ENCODE peak calls at places on chromosomes 4 and X, in seven cellular contexts. M is heart left ventricle, G is breast epithelium, Q is astrocyte of the spinal cord, L is psoas muscle, W is mammary epithelial cell, O is IMR-90. B is an unnamed sample.

GRCh38 chr4:926538-926937 is 5.6 kb downstream of the GAK start:
- DNase-seq in M (no peak), G (no peak), Q (no peak), L (peak; percentile 53), W (no peak), O (no peak), B (no peak)

GRCh38 chr4:176270669-176271068 is 1.6 kb upstream of the ASB5 start:
- DNase-seq in M (no peak), G (no peak), Q (peak; percentile 98), L (peak; percentile 88), W (peak; percentile 98), O (peak; percentile 100), B (peak; percentile 97)

GRCh38 chrX:74506310-74507115 is 85.2 kb downstream of the SLC16A2 start:
- DNase-seq in M (no peak), G (no peak), Q (no peak), L (no peak), W (peak; percentile 2), O (no peak), B (no peak)

GRCh38 chr4:109729155-109729562 is 711 bp downstream of the PLA2G12A start:
- DNase-seq in M (no peak), G (no peak), Q (peak; percentile 22), L (no peak), W (peak; percentile 3), O (peak; percentile 7), B (peak; percentile 40)

GRCh38 chr4:105563352-105563751 is 10.9 kb downstream of the ARHGEF38 start:
- DNase-seq in M (no peak), G (no peak), Q (no peak), L (no peak), W (no peak), O (no peak), B (no peak)

GRCh38 chr4:186948361-186949291 is 225.0 kb upstream of the FAT1 start:
- DNase-seq in M (peak; percentile 37), G (no peak), Q (peak; percentile 32), L (no peak), W (no peak), O (peak; percentile 83), B (peak; percentile 54)

GRCh38 chr4:102247041-102247440 is 98.2 kb downstream of the SLC39A8 start:
- DNase-seq in M (no peak), G (no peak), Q (peak; percentile 76), L (no peak), W (peak; percentile 6), O (no peak), B (peak; percentile 66)

GRCh38 chrX:24506082-24506481 is 41.0 kb downstream of the PDK3 start:
- DNase-seq in M (no peak), G (no peak), Q (no peak), L (no peak), W (peak; percentile 67), O (peak; percentile 44), B (peak; percentile 13)

GRCh38 chrX:38009641-38010040 is 3.3 kb downstream of the SYTL5 start:
- DNase-seq in M (no peak), G (no peak), Q (no peak), L (no peak), W (no peak), O (no peak), B (no peak)

GRCh38 chr4:153276966-153277365 is 67.5 kb upstream of the MND1 start:
- DNase-seq in M (peak; percentile 34), G (no peak), Q (no peak), L (no peak), W (no peak), O (no peak), B (no peak)

GRCh38 chrX:24392709-24393108 is 32.3 kb downstream of the SUPT20HL1 start:
- DNase-seq in M (peak; percentile 39), G (no peak), Q (no peak), L (no peak), W (no peak), O (no peak), B (no peak)

GRCh38 chr4:139619644-139620043 is 46.0 kb upstream of the MGST2 start:
- DNase-seq in M (no peak), G (no peak), Q (no peak), L (no peak), W (peak; percentile 30), O (no peak), B (peak; percentile 58)

GRCh38 chrX:151713859-151714258 is 2.0 kb upstream of the FATE1 start:
- DNase-seq in M (no peak), G (no peak), Q (no peak), L (no peak), W (peak; percentile 8), O (no peak), B (peak; percentile 11)

GRCh38 chr4:109278594-109279031 is 23.8 kb downstream of the COL25A1 start:
- DNase-seq in M (no peak), G (no peak), Q (no peak), L (no peak), W (no peak), O (no peak), B (no peak)

GRCh38 chrX:133726211-133726630 is 259.2 kb downstream of the GPC3 start:
- DNase-seq in M (no peak), G (no peak), Q (peak; percentile 70), L (no peak), W (peak; percentile 77), O (peak; percentile 73), B (peak; percentile 77)

GRCh38 chrX:23662187-23662586 is 5.1 kb upstream of the PRDX4 start:
- DNase-seq in M (no peak), G (no peak), Q (no peak), L (no peak), W (no peak), O (no peak), B (no peak)

GRCh38 chrX:36436286-36436860 is 516.8 kb downstream of the CFAP47 start:
- DNase-seq in M (no peak), G (no peak), Q (no peak), L (no peak), W (no peak), O (peak; percentile 30), B (peak; percentile 30)

GRCh38 chr4:2886161-2886560 is 42.5 kb downstream of the ADD1 start:
- DNase-seq in M (no peak), G (no peak), Q (no peak), L (no peak), W (no peak), O (no peak), B (no peak)

GRCh38 chrX:47420967-47421366 is 50.6 kb downstream of the ZNF157 start:
- DNase-seq in M (no peak), G (no peak), Q (no peak), L (no peak), W (no peak), O (no peak), B (no peak)

DNA sequence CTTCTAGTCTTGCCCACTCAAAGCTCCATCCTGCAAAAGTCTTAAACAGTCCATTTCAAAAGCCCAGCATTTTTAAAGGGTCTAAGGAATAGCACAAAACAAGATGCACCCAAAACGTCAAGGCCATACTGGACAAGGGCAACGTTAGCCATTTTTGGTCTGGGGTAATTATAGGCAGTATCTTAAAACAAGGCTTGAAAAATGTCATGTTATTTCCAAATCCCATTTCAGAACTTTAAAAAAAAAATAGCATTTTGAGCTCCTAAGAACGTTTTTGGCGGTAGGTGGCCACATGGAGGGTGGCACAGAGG is 584 bp upstream of the TMEM165 start:
- DNase-seq in M (no peak), G (no peak), Q (no peak), L (no peak), W (no peak), O (no peak), B (no peak)
- TF ChIP-seq CTCF in M (no peak), G (no peak), Q (no peak), L (no peak), W (peak; percentile 21), O (no peak), B (no peak)

GRCh38 chr4:145871209-145871608 is 67.4 kb downstream of the ZNF827 start:
- DNase-seq in M (no peak), G (no peak), Q (peak; percentile 18), L (no peak), W (no peak), O (no peak), B (no peak)

GRCh38 chr4:145867416-145867815 is 71.2 kb downstream of the ZNF827 start:
- DNase-seq in M (no peak), G (no peak), Q (no peak), L (no peak), W (no peak), O (peak; percentile 22), B (no peak)

GRCh38 chr4:145865274-145865941 is 73.2 kb downstream of the ZNF827 start:
- DNase-seq in M (no peak), G (no peak), Q (no peak), L (no peak), W (no peak), O (no peak), B (no peak)

GRCh38 chr4:145868637-145869409 is 69.8 kb downstream of the ZNF827 start:
- DNase-seq in M (no peak), G (no peak), Q (peak; percentile 16), L (no peak), W (no peak), O (peak; percentile 12), B (peak; percentile 55)

GRCh38 chr4:145870155-145871020 is 68.2 kb downstream of the ZNF827 start:
- DNase-seq in M (no peak), G (no peak), Q (no peak), L (no peak), W (peak; percentile 18), O (no peak), B (no peak)
- H3K4me3 ChIP-seq in M (no peak overlapping the region), G (no peak overlapping the region), Q (no peak overlapping the region), L (peak overlapping the region; percentile 31), W (no peak overlapping the region), O (no peak overlapping the region), B (no peak overlapping the region)

GRCh38 chr4:55183926-55184599 is 58.7 kb upstream of the KDR start:
- DNase-seq in M (no peak), G (no peak), Q (peak; percentile 96), L (no peak), W (peak; percentile 97), O (peak; percentile 97), B (peak; percentile 98)

GRCh38 chr4:55186700-55187099 is 61.3 kb upstream of the KDR start:
- DNase-seq in M (no peak), G (no peak), Q (no peak), L (no peak), W (no peak), O (no peak), B (no peak)

GRCh38 chr4:55184600-55185523 is 59.5 kb upstream of the KDR start:
- DNase-seq in M (peak; percentile 41), G (no peak), Q (peak; percentile 67), L (no peak), W (no peak), O (peak; percentile 66), B (peak; percentile 92)

GRCh38 chr4:55181606-55182005 is 56.2 kb upstream of the KDR start:
- DNase-seq in M (no peak), G (no peak), Q (peak; percentile 66), L (no peak), W (no peak), O (peak; percentile 42), B (peak; percentile 83)

GRCh38 chr4:55186123-55186522 is 60.7 kb upstream of the KDR start:
- DNase-seq in M (no peak), G (no peak), Q (no peak), L (no peak), W (no peak), O (no peak), B (peak; percentile 40)
- TF ChIP-seq CTCF in M (no peak), G (no peak), Q (peak; percentile 3), L (no peak), W (no peak), O (peak; percentile 12), B (peak; percentile 38)

DNA sequence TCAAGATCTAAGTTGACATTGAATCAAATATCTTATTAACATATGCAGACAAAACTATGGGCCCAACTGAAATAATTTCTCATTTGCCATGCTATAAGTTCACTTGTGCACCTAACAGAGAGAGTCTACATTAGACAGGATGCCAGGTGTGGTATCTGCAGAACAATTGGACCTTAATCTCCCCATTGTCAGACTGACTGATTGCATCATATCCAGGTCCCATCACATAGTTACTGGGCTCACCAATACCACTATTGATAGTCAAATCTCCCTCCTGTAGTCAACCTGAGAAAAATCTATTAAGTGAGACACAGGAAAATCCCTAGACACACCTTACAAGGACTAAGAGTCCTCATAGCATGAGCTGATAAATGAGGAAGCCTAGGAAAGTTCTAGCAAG is 156.0 kb upstream of the FRG1 start:
- DNase-seq in M (no peak), G (no peak), Q (no peak), L (no peak), W (no peak), O (no peak), B (no peak)
- H3K4me3 ChIP-seq in M (no peak overlapping the region), G (no peak overlapping the region), Q (no peak overlapping the region), L (no peak overlapping the region), W (no peak overlapping the region), O (no peak overlapping the region), B (no peak overlapping the region)

B was measured in choroid plexus epithelial cell.